ENCODE peak calls at places on chromosomes 3 and 15, in ten cellular contexts. Q is sigmoid colon, X is fibroblast of pulmonary artery, W is OCI-LY7, B is kidney, P is SK-N-SH, R is choroid plexus epithelial cell, C is IMR-90, A is A549, I is cardiac muscle cell. H is an unnamed sample.

GRCh38 chr3:123272547-123272946 is 70.8 kb downstream of the SEC22A start:
- DNase-seq in R (peak; percentile 26), W (no peak), I (peak; percentile 14), Q (no peak), C (peak; percentile 57), B (no peak), P (no peak), X (peak; percentile 62), A (no peak), H (peak; percentile 46)

GRCh38 chr3:152879790-152880174 is 44.9 kb downstream of the P2RY1 start:
- DNase-seq in Q (no peak), P (no peak), W (no peak), A (no peak), I (no peak), C (no peak), R (no peak), B (no peak), X (no peak), H (no peak)

GRCh38 chr15:44084171-44084570 is 110.9 kb downstream of the FRMD5 start:
- DNase-seq in R (no peak), P (no peak), B (no peak), C (no peak), I (no peak), Q (no peak), A (no peak), W (no peak), X (no peak), H (no peak)

GRCh38 chr15:61784734-61785133 is 275.5 kb downstream of the VPS13C start:
- DNase-seq in C (no peak), R (no peak), W (no peak), B (no peak), I (no peak), Q (no peak), P (no peak), X (no peak), A (no peak), H (no peak)

GRCh38 chr3:18501679-18502343 is 76.7 kb upstream of the SATB1 start:
- DNase-seq in X (no peak), R (no peak), A (no peak), Q (no peak), W (no peak), I (no peak), B (no peak), P (no peak), C (no peak), H (no peak)

GRCh38 chr15:33104276-33104675 is 90.2 kb downstream of the FMN1 start:
- DNase-seq in B (no peak), C (peak; percentile 92), W (no peak), A (no peak), I (peak; percentile 37), R (peak; percentile 88), P (no peak), X (peak; percentile 56), Q (no peak), H (peak; percentile 83)

GRCh38 chr15:66782785-66783184 is 80.7 kb downstream of the SMAD6 start:
- DNase-seq in C (no peak), B (peak; percentile 48), I (no peak), R (no peak), P (no peak), A (no peak), W (no peak), X (no peak), Q (no peak), H (no peak)

GRCh38 chr3:16311960-16312451 is 47.0 kb downstream of the OXNAD1 start:
- DNase-seq in W (peak; percentile 28), I (peak; percentile 52), C (no peak), R (peak; percentile 65), A (no peak), B (peak; percentile 52), P (no peak), X (peak; percentile 39), Q (no peak), H (peak; percentile 63)

GRCh38 chr3:61561374-61562041 is at the start of gene PTPRG:
- DNase-seq in P (peak; percentile 91), A (peak; percentile 68), W (peak; percentile 63), I (peak; percentile 97), C (peak; percentile 94), Q (peak; percentile 97), R (peak; percentile 95), X (peak; percentile 95), B (peak; percentile 96), H (peak; percentile 94)

GRCh38 chr3:80445641-80446040 is 677.8 kb upstream of the ROBO1 start:
- DNase-seq in X (no peak), B (no peak), R (no peak), I (no peak), Q (no peak), W (no peak), C (no peak), P (no peak), A (no peak), H (no peak)

GRCh38 chr15:38474155-38474757 is 20.3 kb downstream of the FAM98B start:
- DNase-seq in C (peak; percentile 82), A (peak; percentile 16), B (no peak), R (peak; percentile 83), I (peak; percentile 80), X (peak; percentile 81), Q (no peak), W (peak; percentile 72), P (peak; percentile 62), H (peak; percentile 65)

GRCh38 chr3:17302774-17303173 is 418.0 kb downstream of the PLCL2 start:
- DNase-seq in X (peak; percentile 28), A (no peak), C (peak; percentile 28), R (peak; percentile 21), W (no peak), B (no peak), P (no peak), Q (no peak), I (peak; percentile 39), H (peak; percentile 69)

GRCh38 chr3:171809513-171810277 is 588 bp downstream of the PLD1 start:
- DNase-seq in B (no peak), R (peak; percentile 96), X (peak; percentile 96), I (peak; percentile 97), Q (peak; percentile 94), P (peak; percentile 78), A (peak; percentile 67), C (peak; percentile 95), W (no peak), H (peak; percentile 94)

GRCh38 chr3:63437858-63438257 is 159.8 kb downstream of the SYNPR start:
- DNase-seq in X (no peak), P (no peak), R (no peak), I (no peak), Q (no peak), W (no peak), B (no peak), C (no peak), A (no peak), H (no peak)

GRCh38 chr3:132444333-132444732 is 27.0 kb downstream of the DNAJC13 start:
- DNase-seq in X (no peak), A (no peak), B (no peak), I (no peak), C (peak; percentile 45), P (no peak), R (peak; percentile 64), Q (no peak), W (no peak), H (no peak)

DNA sequence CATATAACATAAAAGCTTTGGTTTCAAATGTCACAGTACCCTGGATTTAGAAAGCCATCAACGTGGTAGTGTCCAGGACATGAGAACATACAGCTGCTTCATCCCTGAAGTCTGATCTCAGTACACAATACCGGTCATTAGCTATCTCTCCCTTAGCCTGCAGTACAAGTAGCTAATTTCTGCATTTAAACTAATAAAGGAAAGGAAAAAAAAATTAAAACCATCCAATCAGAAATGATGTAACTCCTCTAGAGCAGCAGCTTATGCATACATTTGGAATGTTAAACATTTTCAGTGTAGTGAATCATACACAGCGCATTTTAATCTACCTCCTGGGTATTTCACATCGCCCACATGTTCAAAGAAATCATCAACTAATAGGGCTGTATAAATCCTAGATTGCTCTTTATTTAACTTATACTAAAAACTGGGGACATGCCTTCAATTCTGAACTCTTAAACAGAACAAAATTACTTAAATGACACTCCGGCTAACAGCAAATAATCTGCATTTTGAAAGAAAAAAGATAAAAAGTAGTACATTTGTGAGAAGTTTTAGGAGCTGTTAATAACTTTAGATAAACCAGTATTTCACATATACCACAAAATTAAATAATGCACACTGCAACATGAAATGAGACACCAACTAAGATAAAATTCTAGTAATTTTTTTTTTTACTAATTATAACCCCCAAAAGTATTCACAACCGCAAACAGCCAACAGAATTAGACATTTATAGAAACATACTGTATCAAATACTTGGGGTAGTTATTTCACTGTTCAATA is 3.7 kb downstream of the IGF2BP2 start:
- DNase-seq in I (peak; percentile 84), W (no peak), P (peak; percentile 18), R (peak; percentile 92), X (peak; percentile 89), C (peak; percentile 95), B (no peak), A (peak; percentile 42), Q (no peak), H (peak; percentile 92)
- H3K4me3 ChIP-seq in I (peak overlapping the region; percentile 94), W (no peak overlapping the region), P (peak overlapping the region; percentile 86), R (peak overlapping the region; percentile 89), X (peak overlapping the region; percentile 87), C (peak overlapping the region; percentile 32), B (peak overlapping the region; percentile 23), A (peak overlapping the region; percentile 21), Q (no peak overlapping the region), H (peak overlapping the region; percentile 75)

GRCh38 chr3:85303156-85303555 is 344.4 kb downstream of the CADM2 start:
- DNase-seq in P (no peak), X (no peak), W (no peak), R (no peak), I (no peak), C (no peak), A (no peak), B (no peak), Q (no peak), H (no peak)

GRCh38 chr3:85304360-85304964 is 345.7 kb downstream of the CADM2 start:
- DNase-seq in P (peak; percentile 3), R (peak; percentile 22), I (no peak), Q (no peak), X (no peak), C (no peak), W (no peak), B (no peak), A (peak; percentile 3), H (no peak)
- TF ChIP-seq CTCF in P (peak; percentile 56), R (peak; percentile 48), I (no peak), Q (no peak), X (peak; percentile 2), C (peak; percentile 35), W (peak; percentile 33), B (peak; percentile 3), A (peak; percentile 52), H (peak; percentile 13)

GRCh38 chr3:50300681-50301254 is 1.6 kb upstream of the HYAL3 start:
- DNase-seq in W (no peak), P (no peak), A (no peak), I (no peak), C (no peak), R (no peak), X (no peak), Q (no peak), B (no peak), H (no peak)
- H3K4me3 ChIP-seq in W (peak overlapping the region; percentile 78), P (no peak overlapping the region), A (no peak overlapping the region), I (no peak overlapping the region), C (no peak overlapping the region), R (no peak overlapping the region), X (no peak overlapping the region), Q (no peak overlapping the region), B (no peak overlapping the region), H (no peak overlapping the region)

DNA sequence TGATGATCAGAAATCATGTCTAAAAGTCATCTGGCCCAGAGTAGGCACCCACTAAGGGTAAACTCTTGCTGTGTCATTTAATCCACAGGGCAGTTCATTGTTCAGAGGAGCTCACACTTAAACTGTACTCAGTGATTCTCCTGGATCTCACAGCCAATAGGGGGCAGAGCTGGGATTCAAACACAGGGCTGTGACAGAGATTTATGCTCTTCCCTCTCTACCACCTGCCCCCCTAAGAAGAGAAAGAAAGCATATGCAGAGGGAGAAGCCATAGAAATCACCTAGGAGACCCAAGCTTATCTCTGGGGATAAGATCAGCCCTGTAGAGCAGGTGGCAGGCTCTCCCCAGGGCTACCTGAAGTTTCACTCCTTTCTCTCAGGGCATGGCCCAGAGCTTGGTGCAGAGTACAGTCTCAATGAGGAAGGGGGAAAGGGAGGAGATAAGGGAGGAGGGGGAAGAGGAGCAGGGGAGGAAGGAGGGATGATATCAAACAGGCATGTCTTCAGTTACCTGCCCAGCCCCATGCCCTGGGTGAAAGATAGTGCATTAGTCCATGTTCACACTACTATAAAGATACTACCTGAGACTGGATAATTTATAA is 51.8 kb upstream of the ADPGK start:
- DNase-seq in X (peak; percentile 6), B (no peak), W (peak; percentile 6), R (peak; percentile 49), I (peak; percentile 27), Q (no peak), P (no peak), C (no peak), A (no peak), H (peak; percentile 6)
- TF ChIP-seq CTCF in X (peak; percentile 39), B (peak; percentile 11), W (peak; percentile 59), R (peak; percentile 67), I (peak; percentile 52), Q (no peak), P (peak; percentile 40), C (peak; percentile 29), A (peak; percentile 20), H (peak; percentile 33)